ENCODE peak calls at places on chromosome 19, in ten cellular contexts. Q is astrocyte of the spinal cord, D is fibroblast of lung, B is tibial nerve, C is colonic mucosa, S is Peyer's patch, T is neural crest cell, I is heart right ventricle, A is MCF 10A, G is hepatocyte. V is an unnamed sample.

GRCh38 chr19:52007436-52007804 is 591 bp downstream of the ZNF615 start:
- DNase-seq in B (peak; percentile 6), Q (no peak), D (no peak), T (peak; percentile 3), C (no peak), G (peak; percentile 16), A (no peak), I (no peak), S (no peak), V (no peak)

GRCh38 chr19:38265213-38265861 is 964 bp downstream of the SPINT2 start:
- DNase-seq in B (no peak), T (no peak), C (peak; percentile 68), D (no peak), A (peak; percentile 54), G (peak; percentile 48), S (no peak), Q (no peak), I (no peak), V (no peak)

GRCh38 chr19:56980864-56981263 is 138.9 kb upstream of the USP29 start:
- DNase-seq in I (no peak), C (no peak), D (no peak), T (no peak), G (no peak), A (no peak), Q (no peak), B (no peak), S (no peak), V (no peak)

GRCh38 chr19:10019246-10019645 is 6.0 kb downstream of the RDH8 start:
- DNase-seq in S (no peak), D (no peak), A (no peak), Q (no peak), B (no peak), C (no peak), I (no peak), T (no peak), G (no peak), V (no peak)

GRCh38 chr19:1256646-1257474 is 8.5 kb downstream of the MIDN start:
- DNase-seq in S (no peak), A (no peak), C (no peak), G (no peak), T (no peak), Q (no peak), I (no peak), D (no peak), B (no peak), V (no peak)

GRCh38 chr19:51010066-51010795 is 8.8 kb upstream of the KLK8 start:
- DNase-seq in I (no peak), Q (no peak), T (no peak), G (no peak), A (peak; percentile 5), S (no peak), C (no peak), B (no peak), D (no peak), V (no peak)

GRCh38 chr19:58084596-58085347 is 13.3 kb downstream of the ZSCAN18 start:
- DNase-seq in G (no peak), C (no peak), A (no peak), I (no peak), Q (no peak), S (no peak), D (no peak), T (no peak), B (no peak), V (no peak)

GRCh38 chr19:48713041-48713863 is 6.3 kb downstream of the MAMSTR start:
- DNase-seq in D (no peak), G (peak; percentile 56), I (no peak), Q (no peak), A (peak; percentile 33), C (no peak), T (no peak), S (no peak), B (no peak), V (no peak)

GRCh38 chr19:38684078-38684861 is 36.8 kb downstream of the ACTN4 start:
- DNase-seq in S (no peak), I (no peak), A (peak; percentile 100), T (no peak), B (no peak), D (peak; percentile 95), Q (peak; percentile 95), G (peak; percentile 90), C (peak; percentile 89), V (no peak)

GRCh38 chr19:18439910-18440237 is 1.9 kb upstream of the ISYNA1 start:
- DNase-seq in I (no peak), T (no peak), Q (no peak), D (no peak), S (no peak), A (no peak), B (no peak), G (no peak), C (no peak), V (no peak)

GRCh38 chr19:18967358-18968146 is 26.5 kb upstream of the HOMER3 start:
- DNase-seq in S (no peak), A (peak; percentile 91), B (peak; percentile 57), Q (peak; percentile 25), T (no peak), I (peak; percentile 65), G (peak; percentile 34), C (peak; percentile 41), D (peak; percentile 13), V (peak; percentile 44)

GRCh38 chr19:48961051-48961649 is 4.0 kb upstream of the FTL start:
- DNase-seq in G (no peak), I (no peak), A (no peak), S (no peak), T (no peak), B (no peak), C (no peak), D (no peak), Q (no peak), V (no peak)

DNA sequence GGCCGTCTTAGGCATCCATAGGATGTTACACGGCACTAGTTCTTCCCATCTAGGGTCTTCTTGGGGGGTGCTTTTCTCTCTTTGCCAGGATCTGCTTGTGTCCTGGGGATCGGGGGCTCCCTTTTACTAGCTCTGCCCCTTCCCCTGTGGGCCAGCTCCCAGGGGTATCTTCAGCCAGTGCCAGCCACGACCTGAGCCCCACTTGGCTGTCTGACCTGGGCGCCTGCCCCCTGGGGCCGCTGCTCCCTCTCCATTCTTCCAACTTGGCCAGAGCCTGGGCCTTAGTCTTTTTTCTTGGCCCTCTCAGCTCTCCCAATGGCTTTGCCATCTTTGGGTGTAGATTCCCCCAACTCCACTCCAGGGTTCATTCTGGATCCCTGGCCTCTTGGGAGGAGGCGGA is 3.1 kb downstream of the PRKACA start:
- DNase-seq in G (no peak), B (no peak), T (no peak), A (no peak), I (no peak), S (no peak), C (no peak), D (no peak), Q (no peak), V (no peak)
- TF ChIP-seq CTCF in G (no peak), B (no peak), T (no peak), A (no peak), I (no peak), S (no peak), C (no peak), D (no peak), Q (no peak), V (no peak)

DNA sequence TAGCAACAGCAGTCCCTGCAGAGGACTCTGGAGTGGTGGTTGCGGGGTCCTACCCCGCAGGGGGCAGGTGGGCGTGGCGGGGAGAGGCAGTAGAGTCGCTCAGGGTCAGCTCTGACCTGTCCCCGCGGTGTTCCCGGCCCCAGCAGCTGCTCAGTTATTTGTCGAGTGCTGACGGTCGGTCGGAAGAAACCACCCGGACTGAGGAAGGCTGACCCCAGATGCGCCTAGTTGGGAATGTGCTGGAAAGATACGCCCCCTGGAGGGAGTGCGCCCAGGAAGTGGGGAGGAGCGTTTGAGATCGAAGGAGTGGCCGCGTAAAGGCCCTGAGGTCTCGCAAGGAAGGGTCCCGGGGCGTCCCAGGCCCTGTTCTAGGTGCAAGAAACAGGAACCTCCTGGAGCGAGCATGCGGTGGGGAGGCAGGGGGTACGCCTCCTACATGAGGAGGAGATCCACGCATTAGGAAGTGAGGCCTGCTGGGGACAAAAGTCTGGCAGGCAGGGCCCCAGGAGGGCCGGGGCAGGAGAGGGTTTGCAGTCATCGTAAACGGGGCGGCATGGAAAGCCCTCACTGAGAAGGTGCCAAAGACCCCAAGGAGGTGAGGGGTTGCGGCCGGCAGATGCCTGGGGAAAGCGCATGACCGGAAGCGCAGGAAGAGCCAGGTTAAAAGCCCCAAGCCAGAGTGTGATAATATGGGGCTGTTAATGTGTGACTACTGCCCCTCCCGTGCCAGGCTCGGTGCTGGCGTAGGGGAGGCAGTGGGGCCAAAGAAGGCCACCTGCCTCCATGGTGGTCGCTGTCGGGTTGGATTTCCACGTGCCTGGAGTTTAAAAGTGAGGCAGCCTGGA is 9.1 kb downstream of the CCDC8 start:
- DNase-seq in G (peak; percentile 81), B (peak; percentile 47), I (peak; percentile 29), A (no peak), D (peak; percentile 63), S (no peak), Q (peak; percentile 34), T (peak; percentile 52), C (peak; percentile 82), V (no peak)
- TF ChIP-seq CTCF in G (peak; percentile 36), B (no peak), I (peak; percentile 24), A (no peak), D (peak; percentile 45), S (no peak), Q (peak; percentile 41), T (peak; percentile 45), C (no peak), V (no peak)

DNA sequence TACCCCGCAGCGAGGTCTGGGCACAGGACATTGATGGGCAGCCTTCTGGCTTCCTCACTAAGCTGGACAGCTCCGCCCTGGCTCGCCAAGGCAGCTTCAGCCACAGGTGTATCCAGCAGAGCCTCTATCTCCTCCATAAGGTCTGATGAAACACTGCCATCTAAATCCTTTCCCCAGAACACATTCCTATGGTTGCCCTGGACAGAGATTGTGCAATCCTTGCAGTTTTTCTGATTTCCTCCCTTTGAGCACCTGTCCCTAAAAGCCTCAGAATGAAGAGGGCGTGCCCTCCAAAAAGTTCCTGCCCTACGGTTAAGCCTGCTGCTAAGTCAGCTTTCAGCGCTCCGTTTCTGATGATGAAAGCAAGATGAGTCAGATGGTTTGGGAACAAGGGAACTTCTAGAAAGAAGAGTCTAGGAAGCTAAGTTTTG is 21.0 kb downstream of the CLEC4M start:
- DNase-seq in S (no peak), Q (peak; percentile 6), A (peak; percentile 98), D (peak; percentile 53), T (no peak), B (peak; percentile 15), I (no peak), G (peak; percentile 58), C (no peak), V (no peak)
- TF ChIP-seq CTCF in S (no peak), Q (no peak), A (no peak), D (no peak), T (no peak), B (no peak), I (no peak), G (no peak), C (no peak), V (no peak)

DNA sequence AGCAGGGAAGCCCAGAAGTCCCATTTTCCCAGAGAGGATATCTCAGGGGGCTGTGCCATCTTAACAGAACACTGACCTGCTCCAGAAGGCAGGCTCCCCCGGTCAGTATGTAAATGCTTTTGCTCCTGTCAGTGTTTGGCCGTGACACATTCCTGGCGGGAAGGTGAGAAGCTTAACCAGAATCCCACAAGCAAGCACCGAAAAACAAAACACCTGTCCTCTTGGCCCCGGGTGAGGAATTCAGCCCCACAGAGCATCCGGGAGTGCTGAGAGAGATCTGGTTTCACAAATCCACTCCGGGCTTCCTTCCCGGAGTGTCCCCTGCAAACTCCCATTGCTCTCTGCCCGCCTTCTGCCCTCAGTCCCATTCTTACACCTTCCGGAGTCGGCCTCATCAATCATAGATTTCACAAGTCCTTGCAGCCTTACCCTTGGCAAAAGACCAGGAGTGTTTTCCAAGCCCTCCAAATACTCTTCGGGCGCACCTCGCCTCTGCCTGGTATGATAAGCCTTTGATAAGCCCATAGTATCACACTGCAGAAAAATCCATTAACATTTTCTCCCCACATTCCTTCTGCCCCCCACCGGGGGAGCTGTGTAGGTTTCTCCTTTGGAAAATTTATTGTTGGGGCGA is 12.2 kb downstream of the TPM4 start:
- DNase-seq in G (no peak), A (no peak), D (peak; percentile 69), S (no peak), Q (no peak), I (no peak), T (no peak), C (no peak), B (no peak), V (no peak)
- TF ChIP-seq CTCF in G (peak; percentile 4), A (no peak), D (no peak), S (peak; percentile 15), Q (peak; percentile 7), I (no peak), T (peak; percentile 50), C (no peak), B (no peak), V (no peak)